ENCODE peak calls at places on chromosomes 16 and 17, in eight cellular contexts. R is CD4-positive, CD25-positive, alpha-beta regulatory T cell; J is fibroblast of lung; S is mesenchymal stem cell; I is prostate gland; Q is heart left ventricle; C is uterus; M is colonic mucosa. Y is an unnamed sample. For H3K4me1, the result is how much of the 10 kb centered on the place peaks cover.

GRCh38 chr16:23013484-23013883 is 135.8 kb downstream of the USP31 start:
- DNase-seq in J (no peak), Q (no peak), C (no peak), R (no peak), I (no peak), M (no peak), S (no peak), Y (no peak)

GRCh38 chr17:32157225-32157624 is 14.9 kb downstream of the RHOT1 start:
- DNase-seq in R (no peak), Q (no peak), J (peak), S (peak), M (no peak), I (no peak), C (no peak), Y (no peak)

GRCh38 chr16:85327731-85328664 is 215.7 kb upstream of the CIBAR2 start:
- DNase-seq in M (no peak), J (no peak), Q (peak), S (peak), R (no peak), I (no peak), C (no peak), Y (no peak)

GRCh38 chr16:80166082-80166481 is 374.7 kb upstream of the DYNLRB2 start:
- DNase-seq in S (no peak), M (no peak), Q (no peak), R (no peak), I (no peak), C (no peak), J (no peak), Y (no peak)

GRCh38 chr17:50634123-50634914 is at the start of gene ABCC3:
- DNase-seq in C (no peak), M (peak), S (no peak), Q (no peak), R (no peak), I (peak), J (peak), Y (peak)

GRCh38 chr16:29641561-29641960 is 21.5 kb upstream of the SPN start:
- DNase-seq in Q (no peak), J (peak), M (no peak), C (no peak), R (peak), S (peak), I (no peak), Y (no peak)

GRCh38 chr17:68584904-68585303 is 16.3 kb downstream of the FAM20A start:
- DNase-seq in I (no peak), M (no peak), J (no peak), Q (no peak), C (no peak), R (no peak), S (no peak), Y (no peak)

GRCh38 chr16:46896314-46896968 is 12.3 kb downstream of the GPT2 start:
- DNase-seq in R (no peak), S (peak), C (no peak), J (peak), Q (peak), I (no peak), M (no peak), Y (no peak)

GRCh38 chr16:4676826-4677225 is 16.5 kb upstream of the NUDT16L1 start:
- DNase-seq in M (no peak), R (no peak), J (no peak), S (no peak), Q (peak), I (no peak), C (no peak), Y (peak)

GRCh38 chr17:55344514-55344997 is 77.1 kb downstream of the MMD start:
- DNase-seq in Q (no peak), S (no peak), C (no peak), J (no peak), I (no peak), R (peak), M (no peak), Y (no peak)

GRCh38 chr16:73196670-73197069 is 148.7 kb upstream of the ZFHX3 start:
- DNase-seq in R (peak), S (peak), C (peak), M (peak), Q (peak), J (peak), I (peak), Y (peak)

GRCh38 chr17:72631568-72631967 is 460.9 kb downstream of the SLC39A11 start:
- DNase-seq in J (no peak), R (no peak), Q (no peak), C (no peak), M (no peak), S (no peak), I (no peak), Y (no peak)

GRCh38 chr16:56226840-56227525 is 35.7 kb downstream of the GNAO1 start:
- DNase-seq in S (no peak), C (no peak), J (no peak), M (no peak), Q (no peak), R (no peak), I (no peak), Y (no peak)

GRCh38 chr16:9297437-9298113 is 206.1 kb downstream of the HAPSTR1 start:
- DNase-seq in I (peak), S (no peak), Q (no peak), R (no peak), C (peak), J (no peak), M (no peak), Y (no peak)

GRCh38 chr17:67156269-67157199 is 88.5 kb downstream of the HELZ start:
- DNase-seq in M (no peak), C (no peak), R (peak), Q (no peak), S (no peak), I (no peak), J (no peak), Y (no peak)

GRCh38 chr17:35616506-35616905 is 29.4 kb downstream of the AP2B1 start:
- DNase-seq in C (no peak), J (no peak), M (no peak), S (no peak), Q (no peak), I (no peak), R (no peak), Y (no peak)

GRCh38 chr16:47499080-47499699 is 38.1 kb downstream of the PHKB start:
- DNase-seq in M (no peak), I (no peak), R (no peak), Q (no peak), J (no peak), C (no peak), S (no peak), Y (no peak)

GRCh38 chr16:17166095-17166494 is 304.7 kb downstream of the XYLT1 start:
- DNase-seq in J (peak), Q (no peak), S (no peak), I (no peak), M (no peak), R (no peak), C (no peak), Y (no peak)

GRCh38 chr17:59778996-59779395 is 71.5 kb downstream of the VMP1 start:
- DNase-seq in Q (no peak), I (no peak), J (no peak), S (no peak), C (no peak), M (no peak), R (no peak), Y (no peak)
- H3K4me1 ChIP-seq in Q (under half), I (under half), J (under half), S (under half), C (under half), M (under half), R (under half), Y (under half)

GRCh38 chr17:1998426-1998784 is 26.7 kb downstream of the RTN4RL1 start:
- DNase-seq in I (no peak), J (no peak), Q (no peak), M (peak), S (no peak), R (no peak), C (no peak), Y (no peak)

GRCh38 chr17:1995321-1996242 is 29.6 kb downstream of the RTN4RL1 start:
- DNase-seq in R (no peak), J (no peak), Q (no peak), C (no peak), S (no peak), I (no peak), M (no peak), Y (no peak)

GRCh38 chr17:1996243-1997145 is 28.6 kb downstream of the RTN4RL1 start:
- DNase-seq in Q (peak), J (no peak), M (no peak), R (no peak), I (no peak), C (no peak), S (no peak), Y (peak)

GRCh38 chr17:1997587-1998425 is 27.3 kb downstream of the RTN4RL1 start:
- DNase-seq in Q (no peak), I (peak), M (peak), C (no peak), R (no peak), J (no peak), S (no peak), Y (no peak)

GRCh38 chr17:1997146-1997586 is 28.0 kb downstream of the RTN4RL1 start:
- DNase-seq in Q (no peak), M (peak), C (no peak), J (no peak), R (no peak), S (no peak), I (peak), Y (no peak)
- H3K4me1 ChIP-seq in Q (under half), M (under half), C (under half), J (under half), R (under half), S (under half), I (under half), Y (half or more)

GRCh38 chr16:50289950-50290764 is 23.8 kb downstream of the ADCY7 start:
- DNase-seq in S (no peak), R (no peak), C (no peak), I (no peak), M (no peak), Q (no peak), J (no peak), Y (no peak)

GRCh38 chr16:50291719-50292565 is 25.6 kb downstream of the ADCY7 start:
- DNase-seq in C (no peak), S (no peak), Q (peak), R (no peak), M (no peak), I (no peak), J (no peak), Y (no peak)

GRCh38 chr16:50290856-50291255 is 24.5 kb downstream of the ADCY7 start:
- DNase-seq in R (no peak), J (no peak), S (no peak), M (no peak), Q (no peak), I (no peak), C (no peak), Y (no peak)

GRCh38 chr16:50286681-50287080 is 20.3 kb downstream of the ADCY7 start:
- DNase-seq in M (no peak), Q (no peak), I (no peak), C (no peak), S (no peak), J (no peak), R (no peak), Y (no peak)

DNA sequence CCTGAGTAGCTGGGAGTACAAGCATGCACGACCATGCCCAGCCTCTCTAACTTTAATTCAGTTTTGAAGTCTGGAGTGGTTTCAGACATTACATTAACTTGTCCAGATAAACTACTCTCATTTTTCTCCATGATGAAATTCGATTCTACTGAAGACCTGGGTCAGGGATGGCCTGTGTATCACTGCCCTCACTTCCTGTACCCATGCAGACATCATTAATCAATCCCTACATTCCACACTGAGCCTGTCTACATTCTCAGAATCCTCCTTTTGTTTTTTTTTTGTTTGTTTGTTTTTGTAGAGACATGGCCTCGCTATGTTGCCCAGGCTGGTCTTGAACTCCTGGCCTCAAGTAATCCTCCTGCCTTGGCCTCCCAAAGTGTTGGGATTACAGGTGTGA is 22.6 kb downstream of the ADCY7 start:
- DNase-seq in J (no peak), S (no peak), C (no peak), Q (no peak), R (no peak), I (no peak), M (no peak), Y (no peak)
- H3K4me1 ChIP-seq in J (under half), S (under half), C (under half), Q (under half), R (under half), I (under half), M (under half), Y (under half)

GRCh38 chr16:83835972-83836566 is 28.3 kb downstream of the HSBP1 start:
- DNase-seq in M (no peak), I (no peak), R (peak), C (no peak), J (peak), Q (no peak), S (peak), Y (no peak)
- H3K4me1 ChIP-seq in M (under half), I (under half), R (under half), C (under half), J (under half), Q (under half), S (under half), Y (under half)

GRCh38 chr17:77454560-77455095 is 313.9 kb downstream of the SEC14L1 start:
- DNase-seq in J (no peak), Q (peak), I (no peak), S (peak), C (no peak), R (peak), M (no peak), Y (no peak)

GRCh38 chr17:77453613-77454559 is 313.1 kb downstream of the SEC14L1 start:
- DNase-seq in Q (peak), I (peak), J (no peak), M (peak), S (no peak), C (no peak), R (peak), Y (no peak)

GRCh38 chr17:77456271-77456950 is 315.6 kb downstream of the SEC14L1 start:
- DNase-seq in J (no peak), I (no peak), R (peak), C (no peak), M (no peak), S (no peak), Q (peak), Y (no peak)

GRCh38 chr17:77455878-77456234 is 315.1 kb downstream of the SEC14L1 start:
- DNase-seq in S (no peak), J (no peak), I (no peak), M (no peak), R (no peak), Q (peak), C (no peak), Y (no peak)

GRCh38 chr17:77455111-77455877 is 314.5 kb downstream of the SEC14L1 start:
- DNase-seq in S (peak), Q (peak), J (peak), R (no peak), I (no peak), M (no peak), C (no peak), Y (no peak)
- H3K4me1 ChIP-seq in S (half or more), Q (half or more), J (under half), R (half or more), I (under half), M (under half), C (under half), Y (half or more)

GRCh38 chr17:8143581-8144400 is 8.4 kb downstream of the PER1 start:
- DNase-seq in R (no peak), J (no peak), C (peak), Q (no peak), M (no peak), S (no peak), I (no peak), Y (no peak)
- H3K4me1 ChIP-seq in R (under half), J (under half), C (under half), Q (under half), M (under half), S (under half), I (under half), Y (half or more)

DNA sequence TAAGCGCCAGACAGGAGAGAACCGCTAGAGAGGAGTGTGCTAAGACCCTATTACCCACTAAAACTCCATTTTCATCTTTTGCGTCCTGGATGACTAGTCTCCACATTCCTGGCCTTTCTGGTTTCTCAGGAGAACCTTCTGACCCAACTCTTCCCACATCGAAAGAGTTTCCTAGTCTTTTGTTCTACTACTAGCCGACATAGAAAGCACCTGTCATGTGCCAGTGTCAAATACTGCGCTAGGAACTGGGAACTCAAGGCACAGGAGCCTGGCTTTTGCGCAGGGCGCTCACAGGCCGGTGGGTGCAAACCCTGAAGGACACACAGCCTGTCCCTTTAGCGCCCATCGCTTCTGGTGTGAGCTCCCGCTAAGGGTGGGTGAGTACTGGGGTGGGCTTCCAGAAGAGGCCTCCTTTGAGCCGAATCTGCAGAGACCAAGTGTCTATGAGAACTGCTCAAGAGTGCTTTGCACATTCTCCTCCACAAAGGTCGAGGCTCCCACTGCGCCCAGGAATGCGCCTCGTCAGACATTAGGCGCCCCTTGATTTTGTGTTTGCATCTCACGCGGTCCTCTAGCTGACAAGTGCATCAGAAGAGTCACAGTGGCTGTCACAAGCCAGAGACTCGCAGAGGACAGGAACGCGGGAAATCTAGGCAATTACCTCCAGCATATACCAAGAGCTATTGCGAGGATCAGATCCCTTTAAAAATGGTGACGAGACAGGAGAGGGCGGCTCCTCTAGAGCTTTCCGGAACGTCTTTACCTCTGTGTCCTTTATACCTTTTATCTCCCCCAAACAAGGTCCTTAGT is 2.0 kb upstream of the PSMB3 start:
- DNase-seq in M (peak), C (no peak), S (peak), I (no peak), Q (peak), J (no peak), R (no peak), Y (no peak)
- H3K4me1 ChIP-seq in M (under half), C (under half), S (under half), I (under half), Q (half or more), J (under half), R (half or more), Y (half or more)

DNA sequence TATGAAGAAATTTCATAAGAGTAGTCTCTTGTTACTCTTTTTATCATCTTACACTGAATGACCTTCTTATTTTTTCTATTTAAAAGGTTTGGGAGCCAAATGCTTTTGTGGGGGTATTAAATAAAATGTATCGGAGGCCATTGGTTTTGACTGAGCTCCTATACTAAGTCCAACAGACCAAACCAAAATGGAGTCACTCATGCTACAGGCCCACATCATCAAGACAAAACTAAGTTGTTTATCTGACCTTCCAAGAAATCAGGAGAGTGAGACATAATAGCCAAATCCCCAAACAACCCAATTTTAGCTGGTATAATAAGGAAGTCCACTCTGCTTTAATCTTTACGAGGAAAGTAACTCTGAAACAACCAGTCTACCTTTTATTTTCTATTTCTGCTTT is 48.1 kb upstream of the ALOX12 start:
- DNase-seq in J (no peak), I (no peak), R (no peak), M (no peak), Q (no peak), S (no peak), C (no peak), Y (no peak)
- H3K4me1 ChIP-seq in J (under half), I (under half), R (under half), M (under half), Q (under half), S (under half), C (under half), Y (under half)

Y was measured in left ventricle myocardium inferior.